ENCODE peak calls at places on chromosomes 3 and 15, in five cellular contexts. Y, Q, W, A and Z are unnamed samples. For H3K36me3, the result is how much of the 10 kb centered on the place peaks cover.

GRCh38 chr3:149339931-149340309 is 6.5 kb upstream of the TM4SF18 start:
- DNase-seq in Y (peak), Q (peak), W (peak), A (peak), Z (peak)

GRCh38 chr3:158768361-158768787 is 33.5 kb upstream of the MFSD1 start:
- DNase-seq in Y (peak), Q (peak), W (peak), A (peak), Z (no peak)

GRCh38 chr3:11096266-11097135 is 57.8 kb upstream of the HRH1 start:
- DNase-seq in Y (peak), Q (peak), W (peak), A (peak), Z (peak)

GRCh38 chr3:143173242-143173641 is 53.7 kb downstream of the CHST2 start:
- DNase-seq in Y (no peak), Q (no peak), W (no peak), A (no peak), Z (no peak)

GRCh38 chr15:90497912-90498311 is 31.8 kb upstream of the CRTC3 start:
- DNase-seq in Y (peak), Q (no peak), W (no peak), A (no peak), Z (no peak)

GRCh38 chr3:85800676-85801075 is 841.9 kb downstream of the CADM2 start:
- DNase-seq in Y (no peak), Q (no peak), W (no peak), A (no peak), Z (no peak)

GRCh38 chr3:30294241-30294667 is 312.1 kb upstream of the TGFBR2 start:
- DNase-seq in Y (no peak), Q (no peak), W (peak), A (no peak), Z (no peak)

GRCh38 chr3:8210752-8211405 is 290.7 kb upstream of the LMCD1 start:
- DNase-seq in Y (no peak), Q (no peak), W (no peak), A (no peak), Z (no peak)

GRCh38 chr3:158105124-158105709 is 1.0 kb downstream of the SHOX2 start:
- DNase-seq in Y (no peak), Q (no peak), W (no peak), A (no peak), Z (peak)

GRCh38 chr15:100207053-100207452 is 134.7 kb downstream of the ADAMTS17 start:
- DNase-seq in Y (no peak), Q (peak), W (no peak), A (peak), Z (no peak)

GRCh38 chr3:196016485-196016884 is 65.4 kb downstream of the TFRC start:
- DNase-seq in Y (no peak), Q (no peak), W (no peak), A (no peak), Z (no peak)

GRCh38 chr3:109338322-109338721 is 976 bp upstream of the DPPA4 start:
- DNase-seq in Y (no peak), Q (no peak), W (no peak), A (no peak), Z (no peak)

GRCh38 chr3:44045476-44046275 is 196.0 kb upstream of the TOPAZ1 start:
- DNase-seq in Y (peak), Q (no peak), W (no peak), A (peak), Z (peak)

GRCh38 chr3:195102609-195103467 is 168.1 kb downstream of the XXYLT1 start:
- DNase-seq in Y (no peak), Q (no peak), W (no peak), A (peak), Z (no peak)

GRCh38 chr3:177596822-177597271 is 399.6 kb upstream of the TBL1XR1 start:
- DNase-seq in Y (no peak), Q (no peak), W (no peak), A (no peak), Z (peak)

GRCh38 chr3:170732660-170733245 is 137.2 kb downstream of the RPL22L1 start:
- DNase-seq in Y (no peak), Q (no peak), W (no peak), A (no peak), Z (no peak)

GRCh38 chr3:126191246-126191645 is 10.9 kb upstream of the ALDH1L1 start:
- DNase-seq in Y (no peak), Q (no peak), W (no peak), A (no peak), Z (no peak)

GRCh38 chr3:187041362-187042061 is 97.8 kb downstream of the RPL39L start:
- DNase-seq in Y (no peak), Q (no peak), W (no peak), A (no peak), Z (no peak)
- TF ChIP-seq CTCF in Y (no peak), Q (no peak), W (no peak), A (no peak), Z (no peak)

GRCh38 chr3:52696830-52697621 is 8.6 kb downstream of the GLT8D1 start:
- DNase-seq in Y (no peak), Q (no peak), W (no peak), A (no peak), Z (no peak)

GRCh38 chr3:52694528-52695189 is 8.8 kb downstream of the GNL3 start:
- DNase-seq in Y (no peak), Q (no peak), W (no peak), A (no peak), Z (no peak)

GRCh38 chr3:52693071-52693470 is 7.2 kb downstream of the GNL3 start:
- DNase-seq in Y (no peak), Q (no peak), W (no peak), A (no peak), Z (no peak)

GRCh38 chr3:52697622-52697946 is 8.0 kb downstream of the GLT8D1 start:
- DNase-seq in Y (no peak), Q (no peak), W (no peak), A (no peak), Z (no peak)

DNA sequence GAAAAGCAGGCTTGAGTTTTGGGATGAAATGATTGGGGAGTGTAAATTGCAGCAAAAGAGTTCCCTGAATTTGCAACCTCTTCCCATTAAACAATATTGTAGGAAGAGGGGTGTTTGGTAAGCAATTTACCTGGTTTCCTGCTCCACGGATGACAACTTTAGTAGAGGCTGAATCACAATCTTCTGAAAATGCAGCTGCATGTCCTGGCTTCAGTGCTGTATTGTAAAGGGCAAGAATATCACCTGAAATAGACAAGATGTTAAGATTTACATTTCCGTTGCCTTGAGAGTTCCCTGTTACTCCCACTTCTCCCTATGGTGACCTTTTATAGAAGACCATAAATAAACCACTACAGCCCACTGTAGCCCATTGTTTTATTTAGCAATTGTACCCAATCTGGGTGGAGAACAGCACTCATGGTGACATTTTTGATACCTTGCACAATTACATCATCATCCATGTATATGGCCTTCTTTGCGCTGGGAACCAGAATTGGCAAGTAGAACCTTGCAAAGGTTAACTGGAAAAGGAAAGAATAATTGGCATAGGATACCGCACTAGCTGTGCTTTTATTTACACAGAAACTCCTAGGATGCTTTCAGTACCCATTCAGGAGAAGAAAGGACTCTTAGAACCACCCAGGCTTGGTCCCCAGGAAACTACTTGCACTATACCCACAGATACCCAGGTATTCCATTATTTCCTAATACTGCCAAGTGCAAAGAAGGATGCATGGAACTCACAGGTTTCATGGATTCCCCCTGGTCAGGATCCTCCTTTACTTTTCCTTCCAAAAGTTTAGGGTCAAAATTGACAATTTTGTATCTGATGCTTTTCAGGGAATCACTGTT is 9.6 kb downstream of the GLT8D1 start:
- DNase-seq in Y (no peak), Q (no peak), W (no peak), A (no peak), Z (no peak)
- H3K36me3 ChIP-seq in Y (under half), Q (half or more), W (half or more), A (under half), Z (half or more)

GRCh38 chr3:61877359-61877770 is 316.0 kb downstream of the PTPRG start:
- DNase-seq in Y (no peak), Q (no peak), W (no peak), A (no peak), Z (no peak)
- TF ChIP-seq CTCF in Y (no peak), Q (no peak), W (no peak), A (peak), Z (peak)

DNA sequence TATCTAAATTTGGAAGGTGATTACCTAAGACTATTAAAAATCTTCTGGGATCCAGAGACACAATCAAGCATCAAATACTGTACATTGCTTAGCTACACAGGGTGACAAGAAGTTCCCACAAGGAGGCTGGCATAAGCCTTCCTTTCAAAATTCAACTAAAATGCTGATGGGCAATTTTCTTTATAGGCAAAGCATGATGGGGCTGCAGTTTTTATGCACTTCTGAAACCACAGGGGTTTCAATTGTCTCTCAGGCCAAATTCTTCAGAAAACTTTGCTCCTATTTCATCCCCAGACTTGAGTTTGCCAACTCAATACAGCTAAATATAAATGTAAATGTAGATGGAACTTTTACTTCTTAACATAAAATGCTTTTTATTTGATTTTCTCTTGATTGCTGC is 241.6 kb downstream of the ZPLD1 start:
- DNase-seq in Y (no peak), Q (no peak), W (no peak), A (no peak), Z (no peak)
- H3K36me3 ChIP-seq in Y (under half), Q (under half), W (under half), A (under half), Z (under half)